ENCODE peak calls at places on chromosomes 12 and 14, in ten cellular contexts. C, G, P, Q, F, E, L, Z, D and I are unnamed samples. For H3K36me3, the result is how much of the 10 kb centered on the place peaks cover.

GRCh38 chr12:108312885-108313203 is 26.3 kb downstream of the CMKLR1 start:
- DNase-seq in C (peak), G (peak), P (no peak), Q (no peak), F (no peak), E (no peak), L (no peak), Z (peak), D (no peak), I (no peak)

GRCh38 chr14:66378712-66379111 is 107.5 kb upstream of the CCDC196 start:
- DNase-seq in C (no peak), G (no peak), P (no peak), Q (no peak), F (no peak), E (no peak), L (no peak), Z (no peak), D (no peak), I (no peak)

GRCh38 chr14:61145258-61145902 is 135.8 kb downstream of the TMEM30B start:
- DNase-seq in C (no peak), G (no peak), P (peak), Q (no peak), F (no peak), E (no peak), L (peak), Z (peak), D (peak), I (no peak)

GRCh38 chr14:21077672-21078071 is 7.6 kb downstream of the ARHGEF40 start:
- DNase-seq in C (no peak), G (no peak), P (no peak), Q (no peak), F (no peak), E (no peak), L (no peak), Z (no peak), D (no peak), I (no peak)

GRCh38 chr12:6197996-6198395 is 2.2 kb upstream of the CD9 start:
- DNase-seq in C (no peak), G (no peak), P (no peak), Q (no peak), F (peak), E (no peak), L (no peak), Z (no peak), D (no peak), I (no peak)

GRCh38 chr12:49501895-49502294 is 36.9 kb upstream of the KCNH3 start:
- DNase-seq in C (no peak), G (no peak), P (no peak), Q (no peak), F (no peak), E (no peak), L (no peak), Z (no peak), D (no peak), I (no peak)

GRCh38 chr14:103518416-103519042 is 4.1 kb downstream of the CKB start:
- DNase-seq in C (peak), G (peak), P (no peak), Q (peak), F (peak), E (peak), L (peak), Z (peak), D (no peak), I (peak)

GRCh38 chr12:10783252-10783651 is 19.2 kb downstream of the TAS2R7 start:
- DNase-seq in C (no peak), G (no peak), P (no peak), Q (no peak), F (no peak), E (no peak), L (peak), Z (no peak), D (no peak), I (no peak)

GRCh38 chr14:50836515-50836914 is 5.6 kb upstream of the NIN start:
- DNase-seq in C (no peak), G (no peak), P (no peak), Q (no peak), F (no peak), E (no peak), L (no peak), Z (no peak), D (no peak), I (no peak)

GRCh38 chr12:50960130-50960529 is 7.8 kb downstream of the HIGD1C start:
- DNase-seq in C (no peak), G (no peak), P (no peak), Q (no peak), F (no peak), E (no peak), L (no peak), Z (no peak), D (no peak), I (no peak)

GRCh38 chr12:75722714-75723200 is 211.3 kb upstream of the KRR1 start:
- DNase-seq in C (no peak), G (no peak), P (peak), Q (no peak), F (no peak), E (no peak), L (peak), Z (peak), D (peak), I (no peak)

GRCh38 chr12:75854681-75855309 is 176.8 kb downstream of the PHLDA1 start:
- DNase-seq in C (no peak), G (no peak), P (no peak), Q (no peak), F (no peak), E (no peak), L (peak), Z (no peak), D (peak), I (no peak)

GRCh38 chr12:32021346-32021773 is 62.1 kb downstream of the RESF1 start:
- DNase-seq in C (no peak), G (no peak), P (no peak), Q (no peak), F (no peak), E (no peak), L (no peak), Z (no peak), D (no peak), I (no peak)

GRCh38 chr12:85509857-85510256 is 229.8 kb downstream of the ALX1 start:
- DNase-seq in C (no peak), G (no peak), P (no peak), Q (no peak), F (peak), E (no peak), L (no peak), Z (no peak), D (no peak), I (no peak)

DNA sequence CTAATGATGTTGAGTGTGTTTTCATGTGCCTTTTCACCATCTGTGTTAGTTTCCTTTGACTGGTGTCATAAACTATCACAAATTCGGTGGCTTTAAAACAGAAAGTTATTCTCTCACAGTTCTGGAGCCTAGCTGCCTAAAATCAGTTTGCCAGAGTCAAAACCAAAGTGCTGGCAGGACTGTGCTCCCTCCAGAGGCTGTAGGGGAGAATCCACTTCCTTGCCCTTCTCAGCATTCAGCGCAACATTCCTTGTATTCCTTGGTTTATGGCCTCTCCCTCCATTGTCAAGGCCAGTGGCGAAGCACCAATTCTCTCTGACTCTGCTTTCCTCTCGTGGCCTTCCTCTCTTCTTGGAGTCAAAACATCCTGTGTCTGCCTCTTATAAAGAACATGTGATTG is 174.2 kb upstream of the PDE3A start:
- DNase-seq in C (no peak), G (no peak), P (no peak), Q (no peak), F (peak), E (peak), L (peak), Z (peak), D (no peak), I (no peak)
- TF ChIP-seq CTCF in C (peak), G (no peak), P (no peak), Q (no peak), F (peak), E (peak), L (peak), Z (peak), D (peak), I (peak)

GRCh38 chr12:68839183-68840147 is 31.5 kb downstream of the MDM2 start:
- DNase-seq in C (no peak), G (no peak), P (no peak), Q (no peak), F (no peak), E (no peak), L (no peak), Z (no peak), D (no peak), I (no peak)
- H3K36me3 ChIP-seq in C (half or more), G (under half), P (under half), Q (half or more), F (half or more), E (under half), L (under half), Z (under half), D (under half), I (under half)

DNA sequence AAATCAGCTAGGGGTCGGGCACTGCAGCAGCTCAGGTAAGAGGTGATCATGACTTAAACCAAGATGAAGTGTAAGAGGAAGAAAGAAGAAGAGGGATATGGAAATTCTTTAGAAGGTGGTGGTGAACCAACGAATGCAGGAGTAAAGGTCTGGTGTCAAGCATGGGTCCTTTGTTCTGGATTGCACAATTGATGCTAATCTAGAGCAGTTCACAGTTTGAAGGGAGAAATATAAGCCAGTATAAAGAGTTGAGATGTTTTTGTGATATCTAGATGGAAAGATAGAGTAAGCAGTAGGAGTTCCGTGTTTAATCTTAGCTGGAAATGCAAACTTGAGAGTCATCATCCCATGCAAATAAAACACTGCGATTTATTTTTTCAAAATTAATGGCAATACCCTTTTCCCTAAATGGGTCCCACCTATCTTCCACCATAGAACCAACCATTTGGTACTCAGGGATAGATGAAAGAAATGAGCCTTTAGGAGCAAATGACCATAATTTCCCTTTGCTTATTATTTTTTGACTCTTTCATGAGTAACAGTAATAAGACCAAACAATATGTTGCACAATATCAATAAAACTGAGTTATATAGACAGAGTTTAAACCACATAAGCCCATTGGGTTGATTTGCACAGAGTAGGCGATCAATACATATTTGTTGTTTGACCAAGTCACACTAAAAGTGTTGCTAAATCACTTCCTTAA is 15.0 kb upstream of the MGP start:
- DNase-seq in C (no peak), G (no peak), P (no peak), Q (no peak), F (no peak), E (no peak), L (no peak), Z (no peak), D (no peak), I (no peak)
- TF ChIP-seq CTCF in C (no peak), G (no peak), P (no peak), Q (no peak), F (no peak), E (no peak), L (no peak), Z (no peak), D (no peak), I (no peak)

GRCh38 chr14:30588873-30589272 is 29.9 kb downstream of the G2E3 start:
- DNase-seq in C (no peak), G (no peak), P (no peak), Q (no peak), F (no peak), E (no peak), L (no peak), Z (no peak), D (no peak), I (no peak)
- H3K36me3 ChIP-seq in C (half or more), G (under half), P (under half), Q (half or more), F (half or more), E (under half), L (under half), Z (under half), D (under half), I (under half)

DNA sequence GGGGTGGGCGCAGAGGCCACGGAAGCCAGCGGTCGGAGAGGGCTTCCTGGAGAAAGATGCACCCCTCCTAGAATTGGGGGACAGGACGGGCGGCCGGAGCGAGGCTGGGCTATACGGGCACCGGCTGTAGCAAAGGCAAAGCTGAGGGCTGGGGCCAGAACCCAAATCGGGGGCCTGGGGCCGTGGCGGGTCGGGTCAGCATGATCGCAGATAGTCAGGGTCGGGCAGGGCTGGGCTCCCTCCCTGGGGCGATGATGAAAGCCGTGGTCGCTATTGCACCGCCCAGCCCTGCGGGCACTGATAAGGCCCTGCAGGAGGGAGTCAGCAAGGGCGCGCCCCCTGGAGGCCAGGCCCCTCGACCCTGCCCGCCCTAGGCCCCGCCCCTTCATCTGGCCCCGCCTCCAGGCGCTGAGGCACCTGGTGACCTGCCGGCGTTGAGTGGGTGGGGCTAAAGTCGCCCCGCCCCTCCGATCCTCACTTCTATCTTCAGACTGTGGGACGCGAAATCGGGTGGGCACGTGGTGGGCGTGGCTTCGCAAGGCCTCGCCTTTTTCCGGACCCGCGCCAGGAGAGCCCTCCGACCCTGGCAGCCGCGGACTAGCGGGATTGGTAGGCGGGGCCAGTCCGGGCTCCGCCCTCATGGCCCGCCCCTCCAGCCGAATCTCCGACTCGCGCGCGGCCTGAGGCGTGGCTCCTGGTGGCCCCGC is 421 bp upstream of the SH2B3 start:
- DNase-seq in C (peak), G (peak), P (peak), Q (peak), F (peak), E (peak), L (peak), Z (peak), D (peak), I (peak)
- TF ChIP-seq CTCF in C (peak), G (no peak), P (peak), Q (peak), F (peak), E (peak), L (peak), Z (peak), D (peak), I (peak)

DNA sequence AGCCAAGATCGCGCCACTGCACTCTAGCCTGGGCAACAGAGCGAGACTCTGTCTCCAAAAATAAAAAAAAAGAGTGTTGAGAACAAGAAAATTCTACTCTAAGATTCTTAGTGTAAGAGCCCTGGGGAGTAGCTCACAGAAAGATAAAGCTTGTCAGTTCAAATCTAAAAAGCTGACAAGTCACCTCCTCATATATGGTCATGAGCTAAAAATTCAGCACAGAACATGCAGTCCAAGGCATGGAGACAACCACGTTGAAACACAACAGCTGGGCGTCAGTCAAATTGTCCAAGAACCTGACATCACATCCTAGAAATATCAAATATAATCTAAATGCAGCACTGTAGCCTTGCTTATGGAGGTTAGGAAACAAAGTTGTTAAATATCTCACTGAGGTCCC is 47.8 kb downstream of the CLIP1 start:
- DNase-seq in C (no peak), G (no peak), P (no peak), Q (no peak), F (no peak), E (no peak), L (no peak), Z (no peak), D (no peak), I (no peak)
- H3K36me3 ChIP-seq in C (half or more), G (under half), P (under half), Q (half or more), F (half or more), E (under half), L (under half), Z (under half), D (under half), I (under half)